ENCODE peak calls at places on chromosomes 5 and 9, in six cellular contexts. Q is thoracic aorta, T is SJSA1, N is left ventricle myocardium inferior, S is lower lobe of right lung, G is pancreas. A is an unnamed sample.

GRCh38 chr5:156477196-156477595 is 150.2 kb downstream of the SGCD start:
- DNase-seq in Q (no peak), T (no peak), N (no peak), S (no peak), G (no peak), A (no peak)

GRCh38 chr9:98231770-98232478 is 23.5 kb downstream of the TBC1D2 start:
- DNase-seq in Q (no peak), T (no peak), N (no peak), S (no peak), G (no peak), A (no peak)

GRCh38 chr9:33818167-33818831 is 1.3 kb downstream of the UBE2R2 start:
- DNase-seq in Q (peak; percentile 16), T (no peak), N (peak; percentile 52), S (no peak), G (peak; percentile 54), A (peak; percentile 54)

GRCh38 chr5:124773291-124774001 is 27.0 kb upstream of the ZNF608 start:
- DNase-seq in Q (no peak), T (no peak), N (no peak), S (no peak), G (no peak), A (no peak)

GRCh38 chr9:77218612-77219011 is 41.3 kb downstream of the VPS13A start:
- DNase-seq in Q (no peak), T (no peak), N (no peak), S (no peak), G (no peak), A (no peak)

GRCh38 chr9:93308158-93308602 is 124.2 kb downstream of the WNK2 start:
- DNase-seq in Q (no peak), T (no peak), N (no peak), S (peak; percentile 34), G (peak; percentile 7), A (no peak)

GRCh38 chr5:139808481-139809330 is 13.1 kb downstream of the PSD2 start:
- DNase-seq in Q (no peak), T (peak; percentile 72), N (peak; percentile 27), S (peak; percentile 47), G (no peak), A (peak; percentile 48)

GRCh38 chr5:50807661-50808060 is 141.2 kb downstream of the PARP8 start:
- DNase-seq in Q (no peak), T (no peak), N (no peak), S (no peak), G (no peak), A (no peak)

GRCh38 chr9:129567842-129568559 is 52.9 kb downstream of the C9orf50 start:
- DNase-seq in Q (no peak), T (no peak), N (no peak), S (no peak), G (peak; percentile 49), A (peak; percentile 54)

GRCh38 chr9:5922192-5922591 is 31.5 kb downstream of the MLANA start:
- DNase-seq in Q (no peak), T (no peak), N (no peak), S (no peak), G (peak; percentile 13), A (no peak)

GRCh38 chr9:18396102-18396728 is 77.7 kb upstream of the ADAMTSL1 start:
- DNase-seq in Q (no peak), T (no peak), N (no peak), S (no peak), G (no peak), A (no peak)

GRCh38 chr5:113119271-113119924 is 142.8 kb downstream of the DCP2 start:
- DNase-seq in Q (no peak), T (no peak), N (peak; percentile 86), S (peak; percentile 48), G (no peak), A (no peak)

GRCh38 chr5:139696167-139696893 is 48.2 kb downstream of the CXXC5 start:
- DNase-seq in Q (no peak), T (no peak), N (no peak), S (no peak), G (peak; percentile 63), A (no peak)

GRCh38 chr5:60184599-60184998 is 291.1 kb upstream of the PDE4D start:
- DNase-seq in Q (no peak), T (no peak), N (no peak), S (no peak), G (no peak), A (no peak)

GRCh38 chr9:134885647-134886412 is 5.2 kb downstream of the FCN2 start:
- DNase-seq in Q (no peak), T (no peak), N (no peak), S (peak; percentile 20), G (no peak), A (no peak)

GRCh38 chr5:103422756-103423155 is 139.8 kb downstream of the NUDT12 start:
- DNase-seq in Q (no peak), T (no peak), N (no peak), S (no peak), G (no peak), A (no peak)

GRCh38 chr9:130665431-130666392 is 1.3 kb downstream of the PRDM12 start:
- DNase-seq in Q (no peak), T (no peak), N (no peak), S (no peak), G (no peak), A (no peak)

GRCh38 chr5:18314192-18314778 is 680.0 kb downstream of the TAF11L14 start:
- DNase-seq in Q (no peak), T (no peak), N (no peak), S (no peak), G (no peak), A (no peak)

GRCh38 chr5:171577940-171578856 is 158.8 kb downstream of the FGF18 start:
- DNase-seq in Q (no peak), T (peak; percentile 43), N (peak; percentile 61), S (no peak), G (no peak), A (no peak)

GRCh38 chr5:147791181-147791580 is 8.7 kb upstream of the JAKMIP2 start:
- DNase-seq in Q (no peak), T (no peak), N (no peak), S (no peak), G (no peak), A (no peak)

GRCh38 chr5:149745-150450 is 41.4 kb upstream of the LRRC14B start:
- DNase-seq in Q (no peak), T (no peak), N (no peak), S (no peak), G (no peak), A (peak; percentile 59)

GRCh38 chr5:8628521-8628920 is 759.6 kb downstream of the MTRR start:
- DNase-seq in Q (no peak), T (no peak), N (no peak), S (no peak), G (no peak), A (no peak)

GRCh38 chr9:110088099-110088498 is 119.9 kb downstream of the C9orf152 start:
- DNase-seq in Q (no peak), T (no peak), N (no peak), S (no peak), G (no peak), A (no peak)

GRCh38 chr9:87604886-87605588 is 107.4 kb downstream of the DAPK1 start:
- DNase-seq in Q (no peak), T (no peak), N (no peak), S (no peak), G (no peak), A (no peak)

GRCh38 chr9:87601595-87601994 is 103.9 kb downstream of the DAPK1 start:
- DNase-seq in Q (no peak), T (no peak), N (no peak), S (no peak), G (no peak), A (no peak)

GRCh38 chr9:87603854-87604490 is 106.3 kb downstream of the DAPK1 start:
- DNase-seq in Q (no peak), T (no peak), N (no peak), S (no peak), G (no peak), A (no peak)

GRCh38 chr9:87601175-87601574 is 103.5 kb downstream of the DAPK1 start:
- DNase-seq in Q (no peak), T (no peak), N (no peak), S (peak; percentile 85), G (peak; percentile 41), A (peak; percentile 85)

GRCh38 chr9:87602933-87603643 is 105.4 kb downstream of the DAPK1 start:
- DNase-seq in Q (no peak), T (no peak), N (no peak), S (no peak), G (no peak), A (no peak)
- H3K27me3 ChIP-seq in Q (no peaks in the 10 kb centered on the region), T (no peaks in the 10 kb centered on the region), N (no peaks in the 10 kb centered on the region), S (no peaks in the 10 kb centered on the region), G (no peaks in the 10 kb centered on the region), A (no peaks in the 10 kb centered on the region)

DNA sequence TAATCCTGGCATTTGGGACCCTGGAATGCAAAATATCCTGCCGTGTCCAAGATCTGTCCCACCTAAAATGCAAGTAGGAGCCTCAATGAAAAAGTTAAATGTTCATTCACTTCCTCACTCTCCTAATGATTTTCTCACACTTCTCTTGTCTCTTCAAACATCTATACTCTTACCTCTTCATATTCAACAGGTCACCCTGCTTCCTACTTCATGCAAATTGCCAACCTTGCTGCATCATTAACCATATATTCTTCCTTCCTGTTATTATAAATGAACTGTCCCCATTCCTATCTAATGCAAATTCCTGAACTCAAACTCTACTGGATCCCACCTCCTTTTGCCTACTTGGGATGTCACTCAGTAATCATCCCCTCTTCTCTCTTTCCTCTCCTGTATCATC is 74.4 kb downstream of the STRBP start:
- DNase-seq in Q (no peak), T (no peak), N (no peak), S (no peak), G (no peak), A (no peak)
- H3K27me3 ChIP-seq in Q (no peaks in the 10 kb centered on the region), T (no peaks in the 10 kb centered on the region), N (no peaks in the 10 kb centered on the region), S (no peaks in the 10 kb centered on the region), G (no peaks in the 10 kb centered on the region), A (no peaks in the 10 kb centered on the region)

GRCh38 chr9:92183449-92183848 is 68.2 kb upstream of the SPTLC1 start:
- DNase-seq in Q (no peak), T (no peak), N (no peak), S (no peak), G (no peak), A (no peak)

GRCh38 chr9:92180669-92181181 is 65.5 kb upstream of the SPTLC1 start:
- DNase-seq in Q (no peak), T (no peak), N (no peak), S (no peak), G (no peak), A (no peak)

GRCh38 chr9:92184041-92184564 is 68.9 kb upstream of the SPTLC1 start:
- DNase-seq in Q (no peak), T (no peak), N (no peak), S (no peak), G (no peak), A (no peak)

GRCh38 chr9:92179286-92180002 is 64.2 kb upstream of the SPTLC1 start:
- DNase-seq in Q (no peak), T (no peak), N (no peak), S (no peak), G (no peak), A (no peak)

DNA sequence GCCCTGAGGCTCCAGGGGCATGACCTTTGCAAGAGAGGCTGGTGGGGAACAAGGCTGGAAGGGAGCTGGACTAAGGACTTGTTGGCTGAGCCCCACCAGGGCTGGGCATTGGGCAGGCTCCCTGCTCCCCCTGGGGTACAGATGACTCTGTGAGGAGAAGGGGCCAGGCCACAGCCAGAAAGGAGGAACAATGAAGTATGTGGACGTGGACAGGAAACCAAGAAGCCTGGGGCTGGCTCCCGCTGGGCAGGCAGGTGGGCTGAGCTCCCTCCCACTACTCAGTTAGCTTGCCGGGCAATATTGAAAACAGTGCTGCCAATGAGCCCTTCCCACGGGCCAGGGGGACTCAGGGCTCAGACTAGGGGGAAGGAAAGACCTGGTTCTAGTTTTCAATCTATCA is 66.1 kb upstream of the SPTLC1 start:
- DNase-seq in Q (no peak), T (no peak), N (no peak), S (no peak), G (no peak), A (no peak)
- H3K27me3 ChIP-seq in Q (no peaks in the 10 kb centered on the region), T (no peaks in the 10 kb centered on the region), N (no peaks in the 10 kb centered on the region), S (no peaks in the 10 kb centered on the region), G (no peaks in the 10 kb centered on the region), A (no peaks in the 10 kb centered on the region)

GRCh38 chr5:1840071-1840547 is 38.9 kb downstream of the NDUFS6 start:
- DNase-seq in Q (no peak), T (no peak), N (no peak), S (no peak), G (no peak), A (no peak)
- H3K27me3 ChIP-seq in Q (no peaks in the 10 kb centered on the region), T (peaks cover 53% of the 10 kb centered on the region), N (peaks cover 52% of the 10 kb centered on the region), S (peaks cover 61% of the 10 kb centered on the region), G (no peaks in the 10 kb centered on the region), A (peaks cover 97% of the 10 kb centered on the region)

A was measured in PC-9.